ENCODE peak calls at places on chromosomes 2 and 18, in four cellular contexts. F is AG04449, R is NT2/D1, N is transverse colon. Z is an unnamed sample.

GRCh38 chr2:147855977-147856376 is 11.1 kb downstream of the ACVR2A start:
- DNase-seq in R (no peak), F (no peak), N (no peak), Z (no peak)

GRCh38 chr2:234594715-234595114 is 97.8 kb upstream of the ARL4C start:
- DNase-seq in F (no peak), R (no peak), N (no peak), Z (no peak)

GRCh38 chr2:237210763-237211162 is 125.1 kb downstream of the COPS8 start:
- DNase-seq in R (no peak), F (no peak), N (no peak), Z (no peak)

GRCh38 chr2:201973316-201973715 is 60.3 kb upstream of the FZD7 start:
- DNase-seq in F (no peak), R (no peak), N (no peak), Z (no peak)

GRCh38 chr2:216696751-216697560 is 1.6 kb upstream of the IGFBP5 start:
- DNase-seq in R (no peak), N (no peak), F (no peak), Z (peak)

GRCh38 chr18:11802586-11802985 is 48.6 kb upstream of the CHMP1B start:
- DNase-seq in R (no peak), F (no peak), N (no peak), Z (no peak)

GRCh38 chr18:35282353-35282752 is 7.7 kb downstream of the ZSCAN30 start:
- DNase-seq in N (no peak), R (no peak), F (peak), Z (no peak)

GRCh38 chr2:156087875-156088274 is 244.6 kb downstream of the NR4A2 start:
- DNase-seq in N (no peak), R (no peak), F (no peak), Z (no peak)

DNA sequence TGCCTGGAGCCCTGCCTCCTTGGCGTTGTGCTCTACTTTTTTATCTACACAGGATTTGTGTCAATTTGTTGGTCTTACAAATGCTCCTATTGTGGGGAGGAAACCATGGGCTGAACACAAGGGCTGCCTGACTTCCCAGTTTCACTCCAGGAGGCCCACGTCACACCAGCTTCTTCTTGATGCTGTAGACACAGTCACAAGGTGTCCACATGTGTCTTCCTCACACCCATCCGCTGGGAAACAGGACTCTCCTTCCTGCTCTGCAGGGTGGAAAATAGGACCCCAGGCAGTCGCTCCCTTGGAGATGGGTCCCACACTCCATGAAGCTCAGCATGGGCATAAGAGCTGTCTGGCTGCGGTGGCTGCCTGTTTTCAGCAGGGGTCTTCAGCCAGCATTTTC is 468.2 kb downstream of the EPHA4 start:
- DNase-seq in N (no peak), F (no peak), R (no peak), Z (no peak)
- H3K4me3 ChIP-seq in N (no peak), F (no peak), R (no peak), Z (no peak)

GRCh38 chr2:238285653-238286082 is 2.7 kb downstream of the PER2 start:
- DNase-seq in R (no peak), N (peak), F (peak), Z (peak)
- H3K4me3 ChIP-seq in R (no peak), N (no peak), F (no peak), Z (no peak)

GRCh38 chr18:45774065-45774521 is 50.1 kb downstream of the SLC14A1 start:
- DNase-seq in F (peak), N (no peak), R (no peak), Z (no peak)

GRCh38 chr18:45775726-45776125 is 49.7 kb upstream of the SIGLEC15 start:
- DNase-seq in R (no peak), N (no peak), F (no peak), Z (no peak)

GRCh38 chr18:45780568-45780967 is 44.9 kb upstream of the SIGLEC15 start:
- DNase-seq in N (no peak), R (no peak), F (no peak), Z (peak)

GRCh38 chr18:45775241-45775676 is 50.2 kb upstream of the SIGLEC15 start:
- DNase-seq in F (no peak), R (peak), N (peak), Z (no peak)

GRCh38 chr18:45777393-45777792 is 48.1 kb upstream of the SIGLEC15 start:
- DNase-seq in N (no peak), R (no peak), F (peak), Z (no peak)
- H3K4me3 ChIP-seq in N (no peak), R (no peak), F (no peak), Z (no peak)

DNA sequence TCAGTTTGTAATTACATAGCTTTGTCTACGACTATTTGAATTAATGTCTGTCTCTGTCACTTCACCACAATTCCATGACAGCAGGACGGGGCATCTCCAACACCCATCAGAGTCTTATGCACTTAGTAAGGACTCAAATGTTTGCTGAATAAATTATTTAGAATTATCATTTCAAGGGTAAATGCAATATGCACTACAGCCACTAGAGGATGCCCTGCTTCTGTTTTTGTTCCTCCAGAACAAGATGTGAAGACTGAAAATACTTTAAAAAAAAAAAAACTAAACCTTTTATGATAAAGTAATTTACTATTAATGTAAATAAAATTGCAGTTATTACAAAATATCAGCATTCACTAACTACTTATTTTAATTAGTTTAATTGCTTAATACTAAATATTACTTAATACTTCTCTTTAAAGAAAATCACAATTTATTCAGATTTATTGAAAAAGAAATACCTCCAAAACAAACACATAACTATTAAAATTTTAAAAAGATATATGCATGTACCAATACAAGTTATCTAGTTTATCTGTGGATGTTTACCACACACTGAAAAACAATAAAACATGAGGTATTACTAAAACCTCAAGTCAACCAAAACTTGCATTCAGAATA is 3.2 kb downstream of the PIGN start:
- DNase-seq in R (no peak), N (no peak), F (no peak), Z (peak)
- H3K4me3 ChIP-seq in R (no peak), N (no peak), F (no peak), Z (no peak)

GRCh38 chr2:96524482-96525210 is 11.9 kb upstream of the ARID5A start:
- DNase-seq in R (no peak), N (no peak), F (no peak), Z (no peak)
- H3K4me3 ChIP-seq in R (no peak), N (no peak), F (no peak), Z (no peak)

DNA sequence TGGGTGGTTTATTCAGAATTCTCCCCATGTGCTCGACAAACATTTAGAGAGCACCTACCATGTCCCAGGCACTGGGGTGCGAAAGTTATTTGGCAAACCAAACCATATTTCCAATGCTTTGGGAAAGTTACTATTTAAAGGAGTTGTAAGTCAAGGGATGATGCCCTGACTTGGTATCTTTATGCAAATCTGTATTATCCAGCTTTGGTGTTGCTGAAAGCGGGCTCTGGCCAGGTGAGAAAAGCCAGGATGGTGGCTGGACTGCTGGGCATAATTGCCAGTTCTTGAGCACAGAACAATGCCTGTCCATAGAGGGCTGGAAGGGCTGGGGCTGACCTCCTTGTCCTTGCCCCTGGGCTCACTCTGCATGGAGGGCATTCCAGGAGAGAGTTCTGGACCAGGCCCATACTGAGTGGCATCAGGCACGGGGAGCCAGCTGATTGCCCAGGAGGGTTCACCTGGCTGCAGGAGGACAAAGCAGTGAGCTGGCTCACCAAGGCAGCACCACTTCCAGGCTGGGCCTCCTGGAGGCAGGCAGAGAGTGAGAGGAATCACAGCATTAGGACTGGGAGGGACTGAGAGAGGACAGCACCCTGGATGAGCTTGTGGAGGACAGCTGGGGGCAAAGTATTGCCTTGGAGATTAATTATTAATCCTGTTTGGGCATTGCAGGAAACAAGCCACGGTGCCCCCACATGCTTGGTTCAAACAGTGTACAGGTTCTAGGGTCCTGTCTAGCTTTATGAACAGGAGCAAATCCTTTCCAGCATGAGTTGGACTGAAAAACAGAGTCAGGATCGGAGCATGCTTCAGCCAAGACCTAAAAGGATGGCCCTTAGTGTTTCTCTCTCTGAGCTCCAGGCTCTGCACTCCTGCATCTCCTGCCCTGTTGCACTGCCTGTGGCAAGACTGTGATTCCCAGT is 7.1 kb downstream of the KHK start:
- DNase-seq in N (no peak), F (no peak), R (no peak), Z (no peak)
- H3K4me3 ChIP-seq in N (no peak), F (no peak), R (no peak), Z (no peak)

GRCh38 chr2:189579585-189579984 is 1.0 kb downstream of the SLC40A1 start:
- DNase-seq in R (no peak), N (no peak), F (no peak), Z (no peak)

GRCh38 chr2:189582140-189582825 is 1.7 kb upstream of the SLC40A1 start:
- DNase-seq in F (no peak), R (no peak), N (no peak), Z (no peak)

GRCh38 chr2:189581354-189582139 is 961 bp upstream of the SLC40A1 start:
- DNase-seq in R (peak), F (no peak), N (peak), Z (no peak)

GRCh38 chr2:189580267-189580661 is 322 bp downstream of the SLC40A1 start:
- DNase-seq in F (no peak), R (peak), N (peak), Z (no peak)

DNA sequence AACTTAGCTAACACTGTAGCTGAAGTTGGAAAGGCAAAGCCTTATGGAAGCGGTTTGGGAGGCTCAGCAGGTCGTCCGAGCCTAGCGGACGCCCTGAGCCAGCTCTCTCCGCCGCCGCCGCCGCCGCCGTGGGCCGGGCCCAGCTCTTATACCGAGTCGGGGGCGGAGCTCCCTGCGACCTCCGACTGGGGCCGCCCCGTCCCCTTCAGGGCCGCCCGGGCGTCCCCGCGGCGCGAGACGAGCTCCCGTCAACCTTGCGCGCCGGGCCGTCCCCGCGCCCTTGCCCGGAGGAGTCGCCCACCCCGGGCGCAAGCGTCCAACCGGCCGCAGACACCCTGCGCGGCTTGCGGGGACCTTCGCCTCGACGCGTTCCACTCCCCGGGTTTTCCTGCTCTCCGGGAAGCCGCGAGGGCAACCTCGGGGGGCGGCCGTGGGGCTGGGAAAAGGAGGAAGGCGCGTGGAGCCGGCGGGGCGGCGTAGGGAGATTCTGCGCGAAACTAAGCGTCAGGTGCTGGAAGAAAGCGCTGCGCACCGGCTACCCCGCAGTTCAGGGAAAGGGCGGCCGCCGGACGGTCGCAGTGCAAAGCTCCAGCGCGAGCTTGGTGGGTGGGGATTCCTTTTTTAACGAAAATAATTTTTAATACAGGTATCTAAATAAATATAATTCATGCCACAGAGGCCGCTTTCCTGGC is at the start of gene SLC40A1:
- DNase-seq in F (no peak), R (peak), N (peak), Z (peak)
- H3K4me3 ChIP-seq in F (peak), R (peak), N (peak), Z (peak)